ENCODE peak calls at places on chromosomes 5 and 9, in ten cellular contexts. Q, I, A, E, F, Y, L, Z, T and X are unnamed samples.

GRCh38 chr9:137030528-137030927 is 1.4 kb downstream of the FUT7 start:
- DNase-seq in Q (peak; percentile 85), I (peak; percentile 64), A (no peak), E (no peak), F (no peak), Y (no peak), L (peak; percentile 52), Z (no peak), T (peak; percentile 52), X (peak; percentile 84)

GRCh38 chr9:134895849-134896833 is 15.5 kb downstream of the FCN2 start:
- DNase-seq in Q (peak; percentile 37), I (no peak), A (no peak), E (no peak), F (peak; percentile 66), Y (peak; percentile 60), L (no peak), Z (peak; percentile 33), T (no peak), X (no peak)

GRCh38 chr5:40479939-40480338 is 199.8 kb upstream of the PTGER4 start:
- DNase-seq in Q (no peak), I (peak; percentile 38), A (no peak), E (no peak), F (no peak), Y (no peak), L (no peak), Z (no peak), T (peak; percentile 9), X (peak; percentile 59)

GRCh38 chr5:124342027-124342471 is 404.4 kb downstream of the ZNF608 start:
- DNase-seq in Q (no peak), I (no peak), A (no peak), E (no peak), F (peak; percentile 55), Y (no peak), L (no peak), Z (peak; percentile 14), T (no peak), X (no peak)

GRCh38 chr9:93686127-93686879 is 109.9 kb downstream of the PHF2 start:
- DNase-seq in Q (peak; percentile 58), I (no peak), A (no peak), E (no peak), F (no peak), Y (no peak), L (no peak), Z (peak; percentile 5), T (no peak), X (no peak)

GRCh38 chr5:172637122-172637580 is 3.9 kb upstream of the NEURL1B start:
- DNase-seq in Q (no peak), I (no peak), A (no peak), E (no peak), F (no peak), Y (no peak), L (no peak), Z (no peak), T (no peak), X (no peak)

GRCh38 chr5:74040065-74040551 is 414.1 kb downstream of the ARHGEF28 start:
- DNase-seq in Q (no peak), I (no peak), A (no peak), E (no peak), F (peak; percentile 57), Y (no peak), L (no peak), Z (no peak), T (no peak), X (no peak)

GRCh38 chr9:121636411-121636865 is 15.0 kb upstream of the DAB2IP start:
- DNase-seq in Q (no peak), I (no peak), A (no peak), E (no peak), F (no peak), Y (peak; percentile 35), L (no peak), Z (no peak), T (no peak), X (no peak)

GRCh38 chr9:121478816-121479676 is 20.6 kb downstream of the GGTA1 start:
- DNase-seq in Q (no peak), I (no peak), A (no peak), E (no peak), F (peak; percentile 65), Y (no peak), L (no peak), Z (no peak), T (no peak), X (no peak)

GRCh38 chr5:142323480-142324376 is 1.1 kb downstream of the SPRY4 start:
- DNase-seq in Q (peak; percentile 69), I (no peak), A (no peak), E (no peak), F (peak; percentile 52), Y (no peak), L (no peak), Z (no peak), T (peak; percentile 6), X (no peak)

GRCh38 chr9:129587487-129588262 is 33.2 kb downstream of the C9orf50 start:
- DNase-seq in Q (no peak), I (no peak), A (no peak), E (no peak), F (no peak), Y (no peak), L (no peak), Z (no peak), T (no peak), X (no peak)

GRCh38 chr5:31270396-31270795 is 76.9 kb downstream of the CDH6 start:
- DNase-seq in Q (no peak), I (no peak), A (no peak), E (no peak), F (no peak), Y (no peak), L (no peak), Z (no peak), T (no peak), X (no peak)

GRCh38 chr5:147756566-147756965 is 26.0 kb downstream of the JAKMIP2 start:
- DNase-seq in Q (no peak), I (no peak), A (no peak), E (no peak), F (no peak), Y (no peak), L (no peak), Z (no peak), T (no peak), X (no peak)

GRCh38 chr5:134503937-134504437 is 21.5 kb upstream of the JADE2 start:
- DNase-seq in Q (no peak), I (no peak), A (no peak), E (no peak), F (no peak), Y (no peak), L (no peak), Z (no peak), T (no peak), X (peak; percentile 32)

GRCh38 chr5:43547532-43547931 is 9.3 kb downstream of the PAIP1 start:
- DNase-seq in Q (no peak), I (no peak), A (no peak), E (no peak), F (no peak), Y (no peak), L (no peak), Z (no peak), T (no peak), X (no peak)

GRCh38 chr5:110514030-110514429 is 212.4 kb downstream of the TMEM232 start:
- DNase-seq in Q (no peak), I (no peak), A (no peak), E (no peak), F (no peak), Y (no peak), L (no peak), Z (no peak), T (no peak), X (no peak)

GRCh38 chr5:5374034-5374715 is 48.3 kb upstream of the ICE1 start:
- DNase-seq in Q (no peak), I (no peak), A (no peak), E (no peak), F (peak; percentile 26), Y (no peak), L (no peak), Z (no peak), T (no peak), X (no peak)